ENCODE peak calls at places on chromosome 5, in six cellular contexts. One of them, this sample, is unnamed.
A peak's percentile ranks its signal among the peaks of the same experiment; 100 is the strongest.

GRCh38 chr5:62718368-62718767 is 139.7 kb downstream of the LRRC70 start:
- DNase-seq in astrocyte: no peak
- DNase-seq in endothelial cell of umbilical vein: no peak
- DNase-seq in fibroblast of lung: no peak
- DNase-seq in GM23248: no peak
- DNase-seq in mesenchymal stem cell: no peak
- DNase-seq in this sample: no peak

GRCh38 chr5:142784405-142784955 is 14.3 kb downstream of the ARHGAP26 start:
- DNase-seq in mesenchymal stem cell: peak; percentile 8
- DNase-seq in fibroblast of lung: no peak
- DNase-seq in astrocyte: no peak
- DNase-seq in endothelial cell of umbilical vein: no peak
- DNase-seq in GM23248: peak; percentile 39
- DNase-seq in this sample: no peak

GRCh38 chr5:57878301-57878722 is 395.7 kb upstream of the ACTBL2 start:
- DNase-seq in endothelial cell of umbilical vein: no peak
- DNase-seq in astrocyte: peak; percentile 43
- DNase-seq in GM23248: no peak
- DNase-seq in fibroblast of lung: no peak
- DNase-seq in mesenchymal stem cell: no peak
- DNase-seq in this sample: no peak

GRCh38 chr5:135429326-135429725 is 17.8 kb downstream of the DCANP1 start:
- DNase-seq in mesenchymal stem cell: peak; percentile 6
- DNase-seq in fibroblast of lung: peak; percentile 46
- DNase-seq in GM23248: no peak
- DNase-seq in astrocyte: peak; percentile 33
- DNase-seq in endothelial cell of umbilical vein: no peak
- DNase-seq in this sample: peak; percentile 46

GRCh38 chr5:97002983-97003382 is 67.1 kb downstream of the LNPEP start:
- DNase-seq in astrocyte: no peak
- DNase-seq in GM23248: peak; percentile 20
- DNase-seq in fibroblast of lung: no peak
- DNase-seq in mesenchymal stem cell: no peak
- DNase-seq in endothelial cell of umbilical vein: no peak
- DNase-seq in this sample: no peak

GRCh38 chr5:156208271-156208670 is 118.7 kb upstream of the SGCD start:
- DNase-seq in fibroblast of lung: peak; percentile 18
- DNase-seq in astrocyte: peak; percentile 4
- DNase-seq in GM23248: peak; percentile 36
- DNase-seq in mesenchymal stem cell: peak; percentile 14
- DNase-seq in endothelial cell of umbilical vein: no peak
- DNase-seq in this sample: peak; percentile 69

GRCh38 chr5:64505769-64506566 is at the start of gene RGS7BP:
- DNase-seq in astrocyte: peak; percentile 29
- DNase-seq in GM23248: peak; percentile 44
- DNase-seq in endothelial cell of umbilical vein: peak; percentile 66
- DNase-seq in fibroblast of lung: peak; percentile 37
- DNase-seq in mesenchymal stem cell: peak; percentile 68
- DNase-seq in this sample: peak; percentile 80

GRCh38 chr5:6397536-6398269 is 19.4 kb upstream of the MED10 start:
- DNase-seq in fibroblast of lung: no peak
- DNase-seq in endothelial cell of umbilical vein: no peak
- DNase-seq in GM23248: no peak
- DNase-seq in mesenchymal stem cell: no peak
- DNase-seq in astrocyte: no peak
- DNase-seq in this sample: no peak

GRCh38 chr5:39498247-39498952 is 73.6 kb upstream of the DAB2 start:
- DNase-seq in fibroblast of lung: peak; percentile 48
- DNase-seq in mesenchymal stem cell: peak; percentile 30
- DNase-seq in endothelial cell of umbilical vein: peak; percentile 67
- DNase-seq in astrocyte: peak; percentile 80
- DNase-seq in GM23248: peak; percentile 38
- DNase-seq in this sample: no peak

GRCh38 chr5:122756263-122756911 is 18.5 kb upstream of the SNX2 start:
- DNase-seq in fibroblast of lung: peak; percentile 89
- DNase-seq in GM23248: peak; percentile 85
- DNase-seq in mesenchymal stem cell: peak; percentile 61
- DNase-seq in endothelial cell of umbilical vein: peak; percentile 83
- DNase-seq in astrocyte: peak; percentile 61
- DNase-seq in this sample: no peak

GRCh38 chr5:43729846-43730478 is 127.0 kb downstream of the NNT start:
- DNase-seq in GM23248: peak; percentile 48
- DNase-seq in mesenchymal stem cell: peak; percentile 29
- DNase-seq in fibroblast of lung: peak; percentile 80
- DNase-seq in astrocyte: peak; percentile 8
- DNase-seq in endothelial cell of umbilical vein: peak; percentile 18
- DNase-seq in this sample: no peak

GRCh38 chr5:122077451-122078115 is 476 bp downstream of the LOX start:
- DNase-seq in mesenchymal stem cell: no peak
- DNase-seq in fibroblast of lung: no peak
- DNase-seq in GM23248: peak; percentile 77
- DNase-seq in endothelial cell of umbilical vein: peak; percentile 56
- DNase-seq in astrocyte: no peak
- DNase-seq in this sample: peak; percentile 64

GRCh38 chr5:163917741-163918140 is 412.3 kb downstream of the MAT2B start:
- DNase-seq in endothelial cell of umbilical vein: no peak
- DNase-seq in mesenchymal stem cell: no peak
- DNase-seq in astrocyte: no peak
- DNase-seq in fibroblast of lung: no peak
- DNase-seq in GM23248: no peak
- DNase-seq in this sample: no peak

GRCh38 chr5:86884608-86885007 is 266.9 kb downstream of the COX7C start:
- DNase-seq in mesenchymal stem cell: no peak
- DNase-seq in fibroblast of lung: no peak
- DNase-seq in GM23248: no peak
- DNase-seq in astrocyte: no peak
- DNase-seq in endothelial cell of umbilical vein: no peak
- DNase-seq in this sample: no peak

GRCh38 chr5:162956570-162956969 is 480.8 kb upstream of the CCNG1 start:
- DNase-seq in GM23248: no peak
- DNase-seq in mesenchymal stem cell: no peak
- DNase-seq in fibroblast of lung: no peak
- DNase-seq in astrocyte: no peak
- DNase-seq in endothelial cell of umbilical vein: no peak
- DNase-seq in this sample: peak; percentile 24

GRCh38 chr5:68587181-68587580 is 371.6 kb downstream of the PIK3R1 start:
- DNase-seq in astrocyte: no peak
- DNase-seq in mesenchymal stem cell: no peak
- DNase-seq in GM23248: peak; percentile 68
- DNase-seq in endothelial cell of umbilical vein: no peak
- DNase-seq in fibroblast of lung: no peak
- DNase-seq in this sample: no peak

GRCh38 chr5:158532739-158533138 is 567.0 kb downstream of the EBF1 start:
- DNase-seq in GM23248: no peak
- DNase-seq in fibroblast of lung: no peak
- DNase-seq in endothelial cell of umbilical vein: no peak
- DNase-seq in mesenchymal stem cell: no peak
- DNase-seq in astrocyte: no peak
- DNase-seq in this sample: no peak

GRCh38 chr5:112921833-112922817 is at the start of gene REEP5:
- DNase-seq in endothelial cell of umbilical vein: peak; percentile 83
- DNase-seq in fibroblast of lung: peak; percentile 68
- DNase-seq in mesenchymal stem cell: peak; percentile 86
- DNase-seq in astrocyte: peak; percentile 45
- DNase-seq in GM23248: peak; percentile 90
- DNase-seq in this sample: peak; percentile 95

GRCh38 chr5:143434261-143435206 is 31.0 kb upstream of the NR3C1 start:
- DNase-seq in mesenchymal stem cell: no peak
- DNase-seq in endothelial cell of umbilical vein: no peak
- DNase-seq in GM23248: no peak
- DNase-seq in astrocyte: no peak
- DNase-seq in fibroblast of lung: no peak
- DNase-seq in this sample: no peak

GRCh38 chr5:154202379-154203260 is 12.1 kb downstream of the GALNT10 start:
- DNase-seq in fibroblast of lung: no peak
- DNase-seq in astrocyte: no peak
- DNase-seq in endothelial cell of umbilical vein: peak; percentile 21
- DNase-seq in mesenchymal stem cell: no peak
- DNase-seq in GM23248: no peak
- DNase-seq in this sample: no peak

GRCh38 chr5:102296229-102296817 is at the start of gene SLCO4C1:
- DNase-seq in astrocyte: peak; percentile 46
- DNase-seq in mesenchymal stem cell: peak; percentile 73
- DNase-seq in GM23248: peak; percentile 53
- DNase-seq in endothelial cell of umbilical vein: peak; percentile 18
- DNase-seq in fibroblast of lung: peak; percentile 24
- DNase-seq in this sample: peak; percentile 93

GRCh38 chr5:76595755-76596481 is 27.3 kb downstream of the F2RL2 start:
- DNase-seq in astrocyte: no peak
- DNase-seq in GM23248: no peak
- DNase-seq in endothelial cell of umbilical vein: no peak
- DNase-seq in fibroblast of lung: no peak
- DNase-seq in mesenchymal stem cell: no peak
- DNase-seq in this sample: no peak

GRCh38 chr5:2012885-2013284 is 130.2 kb upstream of the IRX4 start:
- DNase-seq in astrocyte: no peak
- DNase-seq in endothelial cell of umbilical vein: no peak
- DNase-seq in GM23248: no peak
- DNase-seq in fibroblast of lung: no peak
- DNase-seq in mesenchymal stem cell: no peak
- DNase-seq in this sample: no peak

GRCh38 chr5:85646641-85647040 is 971.1 kb upstream of the COX7C start:
- DNase-seq in mesenchymal stem cell: no peak
- DNase-seq in GM23248: no peak
- DNase-seq in fibroblast of lung: no peak
- DNase-seq in astrocyte: no peak
- DNase-seq in endothelial cell of umbilical vein: no peak
- DNase-seq in this sample: no peak

GRCh38 chr5:16886366-16886736 is 49.7 kb downstream of the MYO10 start:
- DNase-seq in fibroblast of lung: peak; percentile 96
- DNase-seq in GM23248: peak; percentile 92
- DNase-seq in astrocyte: peak; percentile 83
- DNase-seq in endothelial cell of umbilical vein: no peak
- DNase-seq in mesenchymal stem cell: peak; percentile 89
- DNase-seq in this sample: no peak
- H3K9ac ChIP-seq in fibroblast of lung: no peak overlapping the region
- H3K9ac ChIP-seq in GM23248: peak overlapping the region; percentile 64
- H3K9ac ChIP-seq in astrocyte: peak overlapping the region; percentile 31
- H3K9ac ChIP-seq in endothelial cell of umbilical vein: no peak overlapping the region
- H3K9ac ChIP-seq in mesenchymal stem cell: no peak overlapping the region
- H3K9ac ChIP-seq in this sample: no peak overlapping the region

GRCh38 chr5:149404746-149405549 is 25.9 kb upstream of the IL17B start:
- DNase-seq in astrocyte: peak; percentile 86
- DNase-seq in fibroblast of lung: peak; percentile 90
- DNase-seq in endothelial cell of umbilical vein: no peak
- DNase-seq in mesenchymal stem cell: peak; percentile 99
- DNase-seq in GM23248: peak; percentile 92
- DNase-seq in this sample: no peak

GRCh38 chr5:149402291-149402690 is 23.2 kb upstream of the IL17B start:
- DNase-seq in GM23248: no peak
- DNase-seq in astrocyte: no peak
- DNase-seq in mesenchymal stem cell: no peak
- DNase-seq in fibroblast of lung: no peak
- DNase-seq in endothelial cell of umbilical vein: no peak
- DNase-seq in this sample: no peak

GRCh38 chr5:149405550-149406202 is 26.6 kb upstream of the IL17B start:
- DNase-seq in endothelial cell of umbilical vein: no peak
- DNase-seq in mesenchymal stem cell: peak; percentile 59
- DNase-seq in fibroblast of lung: no peak
- DNase-seq in astrocyte: no peak
- DNase-seq in GM23248: peak; percentile 48
- DNase-seq in this sample: no peak

GRCh38 chr5:149406203-149406978 is 27.3 kb upstream of the IL17B start:
- DNase-seq in fibroblast of lung: peak; percentile 94
- DNase-seq in endothelial cell of umbilical vein: no peak
- DNase-seq in mesenchymal stem cell: peak; percentile 87
- DNase-seq in astrocyte: peak; percentile 79
- DNase-seq in GM23248: peak; percentile 86
- DNase-seq in this sample: peak; percentile 21

DNA sequence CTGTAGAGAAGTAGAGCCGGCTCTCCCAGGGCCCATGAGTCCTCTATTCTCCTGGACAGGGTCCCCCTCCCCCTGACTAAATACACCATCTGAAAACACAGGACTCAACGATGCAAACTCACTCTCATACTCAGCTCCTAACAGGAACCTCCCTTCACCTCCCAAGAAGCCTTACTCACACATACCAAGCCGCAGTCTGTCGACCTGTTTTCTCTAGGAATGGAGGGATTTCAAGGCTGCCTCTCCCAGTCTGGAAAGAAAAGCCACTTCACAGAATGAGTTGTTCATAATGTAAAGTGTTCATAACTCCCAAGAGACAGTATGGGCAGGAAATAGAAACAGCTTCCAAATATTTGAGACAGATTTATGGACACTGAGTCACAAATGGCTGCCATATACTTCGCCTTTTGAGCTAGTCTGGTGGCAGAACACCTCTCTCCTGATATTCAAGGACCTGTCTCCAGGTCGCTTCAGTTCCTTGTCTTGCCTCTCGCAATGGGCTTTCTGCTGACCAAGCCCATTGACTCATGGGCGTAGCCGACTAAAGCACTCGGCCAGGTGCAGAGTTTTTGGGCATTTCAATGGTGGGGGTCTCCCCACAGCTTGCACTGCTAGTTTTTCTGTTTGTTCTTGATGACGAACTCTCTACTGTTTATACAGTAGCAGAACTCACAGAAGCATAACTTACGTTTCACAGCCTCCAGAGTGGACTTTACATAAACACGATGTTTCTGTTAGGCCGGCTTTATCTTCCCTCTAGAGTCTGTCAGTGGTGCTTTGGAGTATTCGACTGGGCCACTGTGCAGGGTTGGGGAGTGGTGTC is 25.0 kb upstream of the IL17B start:
- DNase-seq in fibroblast of lung: peak; percentile 82
- DNase-seq in mesenchymal stem cell: peak; percentile 98
- DNase-seq in GM23248: peak; percentile 94
- DNase-seq in endothelial cell of umbilical vein: no peak
- DNase-seq in astrocyte: peak; percentile 90
- DNase-seq in this sample: no peak
- H3K9ac ChIP-seq in fibroblast of lung: peak overlapping the region; percentile 22
- H3K9ac ChIP-seq in mesenchymal stem cell: peak overlapping the region; percentile 20
- H3K9ac ChIP-seq in GM23248: peak overlapping the region; percentile 87
- H3K9ac ChIP-seq in endothelial cell of umbilical vein: no peak overlapping the region
- H3K9ac ChIP-seq in astrocyte: peak overlapping the region; percentile 93
- H3K9ac ChIP-seq in this sample: no peak overlapping the region

DNA sequence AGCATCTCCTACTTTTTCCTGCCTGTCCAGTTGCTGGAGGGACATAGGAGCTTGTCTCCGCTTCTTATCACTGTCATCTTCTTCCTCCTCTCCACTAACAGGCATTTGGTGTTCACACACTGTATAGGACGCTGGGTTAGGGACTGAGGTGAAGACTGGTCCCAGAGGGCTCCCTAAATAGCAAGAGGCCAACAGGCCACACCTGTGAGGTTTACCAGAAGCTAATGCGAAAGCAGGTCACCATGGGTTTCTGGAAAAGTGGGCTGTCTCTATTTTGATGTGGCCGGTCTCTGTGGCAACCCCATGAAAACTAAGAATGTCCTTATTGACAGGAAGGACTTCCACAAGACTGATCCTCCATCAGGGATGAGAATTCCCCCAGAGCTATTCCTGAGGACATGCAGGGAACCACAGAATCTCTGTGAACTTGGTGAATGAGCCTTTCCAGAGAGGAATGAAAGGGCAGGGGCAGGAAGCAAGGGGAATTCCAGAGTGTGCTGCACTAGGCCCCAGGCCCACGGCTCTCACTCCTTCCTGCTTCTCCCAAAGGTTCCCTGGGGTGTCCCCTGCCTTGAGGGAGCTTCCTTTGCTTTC is 61.7 kb downstream of the DAP start:
- DNase-seq in endothelial cell of umbilical vein: peak; percentile 41
- DNase-seq in GM23248: no peak
- DNase-seq in astrocyte: no peak
- DNase-seq in fibroblast of lung: no peak
- DNase-seq in mesenchymal stem cell: peak; percentile 44
- DNase-seq in this sample: no peak
- H3K9ac ChIP-seq in endothelial cell of umbilical vein: no peak overlapping the region
- H3K9ac ChIP-seq in GM23248: no peak overlapping the region
- H3K9ac ChIP-seq in astrocyte: no peak overlapping the region
- H3K9ac ChIP-seq in fibroblast of lung: no peak overlapping the region
- H3K9ac ChIP-seq in mesenchymal stem cell: no peak overlapping the region
- H3K9ac ChIP-seq in this sample: no peak overlapping the region

GRCh38 chr5:151038292-151038745 is 17.9 kb downstream of the GPX3 start:
- DNase-seq in astrocyte: no peak
- DNase-seq in mesenchymal stem cell: no peak
- DNase-seq in fibroblast of lung: no peak
- DNase-seq in endothelial cell of umbilical vein: no peak
- DNase-seq in GM23248: no peak
- DNase-seq in this sample: no peak
- H3K9ac ChIP-seq in astrocyte: peak overlapping the region; percentile 9
- H3K9ac ChIP-seq in mesenchymal stem cell: peak overlapping the region; percentile 66
- H3K9ac ChIP-seq in fibroblast of lung: no peak overlapping the region
- H3K9ac ChIP-seq in endothelial cell of umbilical vein: no peak overlapping the region
- H3K9ac ChIP-seq in GM23248: peak overlapping the region; percentile 62
- H3K9ac ChIP-seq in this sample: no peak overlapping the region

This sample was measured in neural progenitor cell.